ENCODE peak calls at places on chromosomes 2 and 18, in nine cellular contexts. One of them, this sample, is unnamed.

GRCh38 chr2:163157891-163158511 is 319.4 kb upstream of the KCNH7 start:
- DNase-seq in adrenal gland: no peak
- DNase-seq in uterus: no peak
- DNase-seq in GM12865: no peak
- DNase-seq in NB4: peak
- DNase-seq in cardiac fibroblast: peak
- DNase-seq in suprapubic skin: no peak
- DNase-seq in psoas muscle: no peak
- DNase-seq in brain microvascular endothelial cell: peak
- DNase-seq in this sample: no peak

GRCh38 chr2:161044095-161044874 is 115.9 kb upstream of the TANK start:
- DNase-seq in adrenal gland: no peak
- DNase-seq in uterus: peak
- DNase-seq in GM12865: no peak
- DNase-seq in NB4: no peak
- DNase-seq in cardiac fibroblast: peak
- DNase-seq in suprapubic skin: peak
- DNase-seq in psoas muscle: no peak
- DNase-seq in brain microvascular endothelial cell: no peak
- DNase-seq in this sample: peak

GRCh38 chr2:118012778-118013177 is 1.1 kb downstream of the CCDC93 start:
- DNase-seq in adrenal gland: no peak
- DNase-seq in uterus: no peak
- DNase-seq in GM12865: no peak
- DNase-seq in NB4: peak
- DNase-seq in cardiac fibroblast: no peak
- DNase-seq in suprapubic skin: no peak
- DNase-seq in psoas muscle: no peak
- DNase-seq in brain microvascular endothelial cell: no peak
- DNase-seq in this sample: no peak

GRCh38 chr2:237889016-237889415 is 29.6 kb downstream of the RAMP1 start:
- DNase-seq in adrenal gland: no peak
- DNase-seq in uterus: peak
- DNase-seq in GM12865: no peak
- DNase-seq in NB4: no peak
- DNase-seq in cardiac fibroblast: no peak
- DNase-seq in suprapubic skin: no peak
- DNase-seq in psoas muscle: no peak
- DNase-seq in brain microvascular endothelial cell: no peak
- DNase-seq in this sample: no peak

GRCh38 chr2:46335966-46336436 is 38.8 kb downstream of the EPAS1 start:
- DNase-seq in adrenal gland: no peak
- DNase-seq in uterus: peak
- DNase-seq in GM12865: no peak
- DNase-seq in NB4: no peak
- DNase-seq in cardiac fibroblast: no peak
- DNase-seq in suprapubic skin: no peak
- DNase-seq in psoas muscle: peak
- DNase-seq in brain microvascular endothelial cell: no peak
- DNase-seq in this sample: no peak

GRCh38 chr2:69734040-69734611 is 7.8 kb upstream of the ANXA4 start:
- DNase-seq in adrenal gland: peak
- DNase-seq in uterus: peak
- DNase-seq in GM12865: no peak
- DNase-seq in NB4: peak
- DNase-seq in cardiac fibroblast: peak
- DNase-seq in suprapubic skin: peak
- DNase-seq in psoas muscle: peak
- DNase-seq in brain microvascular endothelial cell: no peak
- DNase-seq in this sample: no peak

GRCh38 chr2:120858361-120858760 is 122.7 kb downstream of the GLI2 start:
- DNase-seq in adrenal gland: no peak
- DNase-seq in uterus: no peak
- DNase-seq in GM12865: no peak
- DNase-seq in NB4: no peak
- DNase-seq in cardiac fibroblast: no peak
- DNase-seq in suprapubic skin: peak
- DNase-seq in psoas muscle: no peak
- DNase-seq in brain microvascular endothelial cell: no peak
- DNase-seq in this sample: no peak

GRCh38 chr2:67876176-67876575 is 186.6 kb downstream of the C1D start:
- DNase-seq in adrenal gland: no peak
- DNase-seq in uterus: no peak
- DNase-seq in GM12865: no peak
- DNase-seq in NB4: no peak
- DNase-seq in cardiac fibroblast: no peak
- DNase-seq in suprapubic skin: no peak
- DNase-seq in psoas muscle: no peak
- DNase-seq in brain microvascular endothelial cell: no peak
- DNase-seq in this sample: no peak

GRCh38 chr2:128390991-128391630 is 72.4 kb upstream of the HS6ST1 start:
- DNase-seq in adrenal gland: peak
- DNase-seq in uterus: no peak
- DNase-seq in GM12865: no peak
- DNase-seq in NB4: no peak
- DNase-seq in cardiac fibroblast: no peak
- DNase-seq in suprapubic skin: peak
- DNase-seq in psoas muscle: no peak
- DNase-seq in brain microvascular endothelial cell: no peak
- DNase-seq in this sample: peak

GRCh38 chr18:10140928-10141327 is 227.1 kb downstream of the VAPA start:
- DNase-seq in adrenal gland: no peak
- DNase-seq in uterus: no peak
- DNase-seq in GM12865: no peak
- DNase-seq in NB4: peak
- DNase-seq in cardiac fibroblast: peak
- DNase-seq in suprapubic skin: no peak
- DNase-seq in psoas muscle: no peak
- DNase-seq in brain microvascular endothelial cell: peak
- DNase-seq in this sample: no peak

GRCh38 chr2:239267411-239267941 is 133.3 kb downstream of the HDAC4 start:
- DNase-seq in adrenal gland: peak
- DNase-seq in uterus: no peak
- DNase-seq in GM12865: peak
- DNase-seq in NB4: peak
- DNase-seq in cardiac fibroblast: peak
- DNase-seq in suprapubic skin: peak
- DNase-seq in psoas muscle: peak
- DNase-seq in brain microvascular endothelial cell: peak
- DNase-seq in this sample: peak

GRCh38 chr2:241803387-241804325 is 5.3 kb upstream of the NEU4 start:
- DNase-seq in adrenal gland: peak
- DNase-seq in uterus: peak
- DNase-seq in GM12865: peak
- DNase-seq in NB4: peak
- DNase-seq in cardiac fibroblast: peak
- DNase-seq in suprapubic skin: peak
- DNase-seq in psoas muscle: peak
- DNase-seq in brain microvascular endothelial cell: peak
- DNase-seq in this sample: peak

GRCh38 chr2:168740360-168740759 is 62.1 kb upstream of the NOSTRIN start:
- DNase-seq in adrenal gland: no peak
- DNase-seq in uterus: no peak
- DNase-seq in GM12865: no peak
- DNase-seq in NB4: no peak
- DNase-seq in cardiac fibroblast: no peak
- DNase-seq in suprapubic skin: no peak
- DNase-seq in psoas muscle: no peak
- DNase-seq in brain microvascular endothelial cell: no peak
- DNase-seq in this sample: no peak

GRCh38 chr2:230871361-230872150 is 6.8 kb downstream of the ITM2C start:
- DNase-seq in adrenal gland: no peak
- DNase-seq in uterus: no peak
- DNase-seq in GM12865: no peak
- DNase-seq in NB4: no peak
- DNase-seq in cardiac fibroblast: no peak
- DNase-seq in suprapubic skin: no peak
- DNase-seq in psoas muscle: no peak
- DNase-seq in brain microvascular endothelial cell: no peak
- DNase-seq in this sample: no peak

GRCh38 chr2:8692783-8693768 is 11.2 kb downstream of the ID2 start:
- DNase-seq in adrenal gland: peak
- DNase-seq in uterus: no peak
- DNase-seq in GM12865: no peak
- DNase-seq in NB4: peak
- DNase-seq in cardiac fibroblast: peak
- DNase-seq in suprapubic skin: no peak
- DNase-seq in psoas muscle: peak
- DNase-seq in brain microvascular endothelial cell: no peak
- DNase-seq in this sample: no peak

GRCh38 chr2:190053426-190053825 is 9.1 kb downstream of the MSTN start:
- DNase-seq in adrenal gland: no peak
- DNase-seq in uterus: no peak
- DNase-seq in GM12865: no peak
- DNase-seq in NB4: no peak
- DNase-seq in cardiac fibroblast: no peak
- DNase-seq in suprapubic skin: no peak
- DNase-seq in psoas muscle: no peak
- DNase-seq in brain microvascular endothelial cell: no peak
- DNase-seq in this sample: no peak

GRCh38 chr2:80086831-80087230 is 217.7 kb downstream of the LRRTM1 start:
- DNase-seq in adrenal gland: no peak
- DNase-seq in uterus: no peak
- DNase-seq in GM12865: no peak
- DNase-seq in NB4: no peak
- DNase-seq in cardiac fibroblast: peak
- DNase-seq in suprapubic skin: no peak
- DNase-seq in psoas muscle: no peak
- DNase-seq in brain microvascular endothelial cell: no peak
- DNase-seq in this sample: no peak

GRCh38 chr2:43675646-43676321 is 445 bp downstream of the C1GALT1C1L start:
- DNase-seq in adrenal gland: no peak
- DNase-seq in uterus: no peak
- DNase-seq in GM12865: no peak
- DNase-seq in NB4: no peak
- DNase-seq in cardiac fibroblast: no peak
- DNase-seq in suprapubic skin: no peak
- DNase-seq in psoas muscle: no peak
- DNase-seq in brain microvascular endothelial cell: no peak
- DNase-seq in this sample: no peak

DNA sequence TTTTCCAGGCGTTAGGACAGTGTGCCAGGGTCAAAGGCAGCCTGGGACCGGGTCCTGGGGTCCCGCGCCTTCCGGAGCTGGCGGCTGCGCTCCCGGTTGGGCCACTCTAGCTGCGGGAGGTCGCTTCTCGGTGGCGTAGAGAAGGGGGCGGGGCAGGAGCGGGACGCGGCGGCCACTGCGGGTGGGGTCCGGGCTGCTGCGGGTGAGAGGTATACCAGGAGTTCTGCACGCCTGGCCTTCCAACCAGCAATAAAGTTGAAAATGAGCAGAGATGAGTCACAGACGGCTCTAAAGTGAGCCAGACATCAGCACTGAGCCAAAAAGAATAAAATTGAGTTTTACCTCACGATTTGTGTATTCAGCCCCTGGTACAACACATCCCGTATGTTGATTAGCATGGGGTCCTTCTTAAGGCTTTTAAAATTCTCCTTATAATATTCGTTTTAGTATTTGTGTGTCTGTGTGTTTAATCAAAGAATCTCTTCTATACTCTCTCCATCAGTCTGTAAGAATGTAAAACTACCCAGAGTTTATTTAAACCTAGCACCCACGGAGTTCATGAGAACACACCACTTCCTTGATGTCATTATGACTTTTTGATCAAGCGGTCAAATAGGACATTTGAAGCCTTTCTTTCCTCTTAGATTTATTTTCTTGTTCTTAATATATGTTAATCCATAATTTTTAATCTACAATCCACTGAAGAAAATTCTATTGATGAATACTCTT is at the start of gene C1GALT1C1L:
- DNase-seq in adrenal gland: peak
- DNase-seq in uterus: peak
- DNase-seq in GM12865: no peak
- DNase-seq in NB4: peak
- DNase-seq in cardiac fibroblast: peak
- DNase-seq in suprapubic skin: peak
- DNase-seq in psoas muscle: peak
- DNase-seq in brain microvascular endothelial cell: peak
- DNase-seq in this sample: peak
- H3K4me3 ChIP-seq in adrenal gland: no peak
- H3K4me3 ChIP-seq in uterus: peak
- H3K4me3 ChIP-seq in GM12865: no peak
- H3K4me3 ChIP-seq in NB4: peak
- H3K4me3 ChIP-seq in cardiac fibroblast: peak
- H3K4me3 ChIP-seq in suprapubic skin: peak
- H3K4me3 ChIP-seq in psoas muscle: peak
- H3K4me3 ChIP-seq in brain microvascular endothelial cell: peak
- H3K4me3 ChIP-seq in this sample: peak

DNA sequence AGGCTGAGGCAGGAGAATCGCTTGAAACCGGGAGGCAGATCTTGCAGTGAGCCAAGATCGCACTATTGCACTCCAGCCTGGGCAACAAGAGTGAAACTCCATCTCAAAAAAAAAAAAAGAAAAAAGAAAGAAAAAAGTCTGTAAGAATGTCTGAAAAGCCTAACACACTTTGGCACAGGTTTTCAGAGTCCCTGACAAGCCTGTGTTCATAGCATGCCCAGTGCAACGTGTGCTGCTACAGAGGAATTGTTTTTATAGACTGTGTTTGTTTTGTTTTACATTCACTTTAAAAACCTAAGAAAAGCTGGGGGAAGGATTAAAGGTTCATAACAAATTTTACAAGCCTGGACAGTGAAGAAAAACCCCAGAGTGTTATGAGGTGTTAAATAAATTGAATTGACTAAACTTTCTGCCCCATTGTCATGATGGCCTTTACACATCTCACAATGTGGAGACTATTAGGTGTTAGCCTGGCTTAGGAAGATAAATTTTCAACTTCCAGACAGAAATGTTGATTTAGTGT is 55.2 kb downstream of the RBM43 start:
- DNase-seq in adrenal gland: no peak
- DNase-seq in uterus: no peak
- DNase-seq in GM12865: no peak
- DNase-seq in NB4: no peak
- DNase-seq in cardiac fibroblast: no peak
- DNase-seq in suprapubic skin: no peak
- DNase-seq in psoas muscle: no peak
- DNase-seq in brain microvascular endothelial cell: no peak
- DNase-seq in this sample: no peak
- TF ChIP-seq CTCF in adrenal gland: no peak
- TF ChIP-seq CTCF in uterus: no peak
- TF ChIP-seq CTCF in GM12865: no peak
- TF ChIP-seq CTCF in NB4: no peak
- TF ChIP-seq CTCF in cardiac fibroblast: no peak
- TF ChIP-seq CTCF in suprapubic skin: no peak
- TF ChIP-seq CTCF in psoas muscle: no peak
- TF ChIP-seq CTCF in brain microvascular endothelial cell: no peak
- TF ChIP-seq CTCF in this sample: no peak

GRCh38 chr2:151891566-151892194 is 63.5 kb upstream of the ARL5A start:
- DNase-seq in adrenal gland: peak
- DNase-seq in uterus: no peak
- DNase-seq in GM12865: no peak
- DNase-seq in NB4: no peak
- DNase-seq in cardiac fibroblast: no peak
- DNase-seq in suprapubic skin: no peak
- DNase-seq in psoas muscle: no peak
- DNase-seq in brain microvascular endothelial cell: no peak
- DNase-seq in this sample: no peak
- H3K4me3 ChIP-seq in adrenal gland: no peak
- H3K4me3 ChIP-seq in uterus: no peak
- H3K4me3 ChIP-seq in GM12865: no peak
- H3K4me3 ChIP-seq in NB4: no peak
- H3K4me3 ChIP-seq in cardiac fibroblast: no peak
- H3K4me3 ChIP-seq in suprapubic skin: peak
- H3K4me3 ChIP-seq in psoas muscle: peak
- H3K4me3 ChIP-seq in brain microvascular endothelial cell: no peak
- H3K4me3 ChIP-seq in this sample: peak

GRCh38 chr2:72116081-72116533 is 31.6 kb downstream of the CYP26B1 start:
- DNase-seq in adrenal gland: no peak
- DNase-seq in uterus: no peak
- DNase-seq in GM12865: no peak
- DNase-seq in NB4: peak
- DNase-seq in cardiac fibroblast: peak
- DNase-seq in suprapubic skin: peak
- DNase-seq in psoas muscle: no peak
- DNase-seq in brain microvascular endothelial cell: no peak
- DNase-seq in this sample: no peak
- TF ChIP-seq CTCF in adrenal gland: no peak
- TF ChIP-seq CTCF in uterus: no peak
- TF ChIP-seq CTCF in GM12865: peak
- TF ChIP-seq CTCF in NB4: peak
- TF ChIP-seq CTCF in cardiac fibroblast: peak
- TF ChIP-seq CTCF in suprapubic skin: peak
- TF ChIP-seq CTCF in psoas muscle: no peak
- TF ChIP-seq CTCF in brain microvascular endothelial cell: peak
- TF ChIP-seq CTCF in this sample: no peak